ENCODE peak calls at places on chromosomes 11 and 22, in eight cellular contexts. A is left ventricle myocardium inferior; Y is tibial nerve; H is colonic mucosa; N is thyroid gland; J is naive thymus-derived CD4-positive, alpha-beta T cell; L is aorta; V is stomach. O is an unnamed sample. For H3K4me1 and H3K27me3, the result is how much of the 10 kb centered on the place peaks cover.

GRCh38 chr11:128695539-128696221 is 1.8 kb downstream of the FLI1 start:
- DNase-seq in N (no peak), J (peak), A (no peak), V (no peak), H (no peak), L (no peak), Y (peak), O (peak)

GRCh38 chr22:49370841-49371301 is 456.8 kb downstream of the BRD1 start:
- DNase-seq in A (no peak), V (peak), Y (no peak), H (peak), L (peak), J (no peak), N (no peak), O (no peak)

GRCh38 chr11:68312117-68312779 is at the start of gene LRP5:
- DNase-seq in L (no peak), V (no peak), N (peak), Y (no peak), J (no peak), A (peak), H (no peak), O (peak)

GRCh38 chr11:69301491-69302401 is 7.8 kb downstream of the MYEOV start:
- DNase-seq in N (peak), A (no peak), H (peak), Y (no peak), L (peak), V (peak), J (no peak), O (no peak)

GRCh38 chr11:67633758-67634365 is 4.1 kb upstream of the NUDT8 start:
- DNase-seq in Y (no peak), N (no peak), V (no peak), H (peak), L (peak), A (no peak), J (no peak), O (peak)

GRCh38 chr22:39800790-39801540 is 92.6 kb downstream of the ENTHD1 start:
- DNase-seq in L (no peak), J (no peak), N (no peak), A (no peak), V (no peak), Y (no peak), H (no peak), O (no peak)

GRCh38 chr11:113176971-113177370 is 137.4 kb upstream of the TTC12 start:
- DNase-seq in V (no peak), J (no peak), A (no peak), Y (no peak), H (no peak), L (no peak), N (no peak), O (no peak)

GRCh38 chr11:79094601-79095000 is 346.2 kb downstream of the TENM4 start:
- DNase-seq in N (no peak), L (peak), A (no peak), V (no peak), J (no peak), Y (no peak), H (no peak), O (no peak)

GRCh38 chr22:30221121-30221992 is 25.2 kb downstream of the LIF start:
- DNase-seq in J (peak), N (no peak), V (no peak), Y (no peak), A (no peak), H (no peak), L (no peak), O (no peak)

GRCh38 chr11:6647282-6647679 is 8.3 kb downstream of the DCHS1 start:
- DNase-seq in V (no peak), J (no peak), N (no peak), H (peak), Y (no peak), L (no peak), A (peak), O (peak)

GRCh38 chr11:6647836-6648235 is 7.8 kb downstream of the DCHS1 start:
- DNase-seq in N (no peak), H (no peak), A (no peak), Y (no peak), L (no peak), V (no peak), J (no peak), O (no peak)

GRCh38 chr11:6648505-6648904 is 7.1 kb downstream of the DCHS1 start:
- DNase-seq in N (no peak), A (no peak), H (no peak), L (no peak), J (no peak), Y (no peak), V (no peak), O (peak)

GRCh38 chr11:6646631-6647281 is 8.9 kb downstream of the DCHS1 start:
- DNase-seq in L (no peak), V (no peak), J (peak), Y (peak), A (peak), N (no peak), H (peak), O (peak)

GRCh38 chr11:6646040-6646439 is 9.6 kb downstream of the DCHS1 start:
- DNase-seq in L (no peak), J (no peak), N (no peak), H (no peak), V (no peak), A (peak), Y (peak), O (peak)
- H3K4me1 ChIP-seq in L (under half), J (under half), N (under half), H (under half), V (under half), A (half or more), Y (under half), O (under half)

DNA sequence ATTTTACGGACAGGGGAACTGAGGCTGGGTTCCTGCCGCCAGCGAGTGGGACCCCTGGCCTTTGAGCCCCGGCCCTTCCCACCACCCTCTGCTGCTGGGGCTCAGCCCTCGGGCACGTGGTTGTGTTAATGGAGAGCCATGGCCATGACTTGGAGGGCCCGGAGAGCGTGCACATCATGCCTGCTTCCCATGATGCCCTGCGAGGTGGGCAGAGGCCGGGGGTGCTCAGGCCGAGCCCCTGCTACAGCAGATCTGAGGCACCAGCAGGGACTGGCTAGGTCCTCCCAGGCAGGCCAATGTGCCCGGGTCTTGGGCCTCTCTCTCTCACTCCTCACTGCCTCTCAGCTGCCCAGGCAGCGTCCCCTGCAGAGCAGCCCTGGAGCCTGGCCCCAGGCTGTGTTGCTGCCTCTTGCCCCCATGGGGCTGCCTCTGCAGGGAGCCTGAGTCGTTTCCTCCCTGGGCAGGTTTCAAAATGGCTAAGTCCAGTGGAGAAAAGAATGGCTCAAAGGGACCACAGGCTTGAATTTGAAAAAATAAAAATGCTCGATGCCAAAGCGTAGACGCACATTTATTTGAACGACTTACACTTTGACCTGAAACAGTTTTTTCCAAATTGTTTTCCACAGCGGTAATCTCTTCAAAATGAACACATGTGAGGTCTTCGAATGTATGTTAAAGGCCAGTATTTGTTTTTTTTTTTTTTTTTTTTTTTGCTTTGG is 72.6 kb upstream of the CLDN5 start:
- DNase-seq in A (no peak), H (no peak), V (no peak), L (no peak), J (peak), N (no peak), Y (no peak), O (no peak)
- H3K27ac ChIP-seq in A (no peak), H (no peak), V (no peak), L (no peak), J (peak), N (no peak), Y (no peak), O (no peak)

GRCh38 chr22:44580176-44580575 is 82.1 kb upstream of the RTL6 start:
- DNase-seq in A (no peak), J (no peak), H (no peak), L (peak), V (no peak), Y (no peak), N (no peak), O (no peak)

GRCh38 chr22:44578516-44579230 is 80.6 kb upstream of the RTL6 start:
- DNase-seq in Y (no peak), L (peak), H (no peak), J (no peak), A (no peak), N (no peak), V (no peak), O (no peak)

GRCh38 chr22:44582016-44582415 is 84.0 kb upstream of the RTL6 start:
- DNase-seq in A (no peak), J (no peak), L (peak), V (no peak), N (no peak), H (no peak), Y (no peak), O (no peak)

GRCh38 chr22:44583076-44583760 is 85.2 kb upstream of the RTL6 start:
- DNase-seq in J (no peak), A (peak), L (peak), Y (no peak), H (no peak), N (no peak), V (no peak), O (no peak)

DNA sequence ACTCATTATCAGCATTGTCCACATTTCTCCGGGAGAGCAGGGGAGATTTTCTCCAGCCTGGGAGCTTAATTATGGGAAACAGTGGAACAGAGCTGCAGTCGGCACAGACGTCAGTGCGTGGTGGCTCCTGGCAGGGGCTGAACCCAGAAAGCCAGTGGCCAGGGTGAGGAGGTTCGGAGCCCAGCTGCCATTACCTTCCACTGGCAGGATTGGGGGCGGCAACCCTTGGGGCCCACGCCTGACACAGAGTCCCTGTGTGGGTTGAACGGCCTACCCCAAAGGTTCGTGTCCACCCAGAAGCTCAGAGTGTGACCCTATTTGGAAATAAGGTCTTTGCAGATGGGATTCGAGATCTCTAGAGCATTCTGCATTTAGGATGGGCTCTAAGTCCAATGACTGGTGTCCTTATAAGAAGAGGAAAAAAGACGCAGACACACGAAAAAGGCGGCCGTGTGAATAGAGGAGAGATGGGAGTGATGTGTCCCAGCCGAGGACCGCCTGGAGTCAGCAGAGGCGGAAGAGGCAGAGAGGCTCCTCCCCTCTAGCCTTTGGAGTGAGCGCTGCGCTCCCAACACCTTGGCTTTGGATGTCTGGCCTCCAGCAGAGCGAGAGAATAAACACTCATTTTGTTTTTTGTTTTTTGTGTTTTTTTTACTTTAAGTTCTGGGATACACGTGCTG is 82.9 kb upstream of the RTL6 start:
- DNase-seq in H (no peak), A (no peak), V (no peak), J (no peak), L (peak), Y (no peak), N (no peak), O (peak)
- H3K27me3 ChIP-seq in H (under half), A (under half), V (under half), J (under half), L (under half), Y (under half), N (under half), O (under half)

GRCh38 chr11:7518811-7519562 is 5.2 kb downstream of the PPFIBP2 start:
- DNase-seq in H (no peak), A (no peak), N (no peak), Y (no peak), L (no peak), V (no peak), J (no peak), O (no peak)
- H3K4me1 ChIP-seq in H (under half), A (under half), N (under half), Y (under half), L (under half), V (under half), J (half or more), O (under half)

GRCh38 chr11:74583024-74583624 is 9.3 kb upstream of the POLD3 start:
- DNase-seq in A (no peak), J (no peak), H (no peak), Y (no peak), V (no peak), L (no peak), N (no peak), O (no peak)
- H3K27ac ChIP-seq in A (no peak), J (no peak), H (peak), Y (no peak), V (no peak), L (no peak), N (no peak), O (no peak)

GRCh38 chr11:17724020-17724908 is 4.9 kb downstream of the MYOD1 start:
- DNase-seq in N (no peak), V (no peak), A (no peak), H (no peak), Y (no peak), J (no peak), L (no peak), O (no peak)

GRCh38 chr11:17721242-17721999 is 2.0 kb downstream of the MYOD1 start:
- DNase-seq in L (peak), Y (no peak), V (no peak), H (no peak), A (no peak), J (no peak), N (no peak), O (no peak)

GRCh38 chr11:17720796-17721171 is 1.4 kb downstream of the MYOD1 start:
- DNase-seq in J (no peak), H (no peak), L (no peak), V (no peak), N (no peak), Y (no peak), A (no peak), O (no peak)

GRCh38 chr11:17719940-17720795 is 797 bp downstream of the MYOD1 start:
- DNase-seq in V (no peak), J (no peak), L (no peak), H (no peak), Y (no peak), N (no peak), A (no peak), O (no peak)

DNA sequence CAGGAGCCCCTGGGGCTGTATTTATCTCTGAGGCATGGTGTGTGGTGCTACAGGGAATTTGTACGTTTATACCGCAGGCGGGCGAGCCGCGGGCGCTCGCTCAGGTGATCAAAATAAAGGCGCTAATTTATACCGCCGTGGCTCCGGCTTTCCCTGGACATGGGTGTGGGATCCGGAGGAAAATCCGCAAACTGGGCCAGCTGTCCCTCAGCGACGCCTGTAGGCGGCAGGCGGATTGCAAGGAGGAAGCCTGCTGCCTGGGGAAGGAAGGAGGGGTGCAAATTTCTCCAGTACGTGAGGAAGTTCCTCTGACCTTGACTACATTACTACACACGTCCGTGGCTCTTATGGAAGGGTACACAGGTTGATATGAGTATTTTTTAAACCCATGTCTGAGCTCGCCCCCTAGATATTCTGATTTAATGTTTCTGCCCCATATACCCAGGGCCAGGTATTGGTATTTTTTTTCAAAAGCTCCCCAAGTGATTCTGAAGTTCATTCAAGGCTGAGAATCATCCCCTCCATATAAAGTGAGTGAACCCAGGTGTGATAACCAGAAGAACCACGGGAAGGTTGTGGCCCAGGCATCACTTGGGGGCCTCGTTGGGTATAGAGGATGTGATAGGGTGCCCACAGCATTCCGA is 2.8 kb downstream of the MYOD1 start:
- DNase-seq in H (no peak), V (no peak), J (no peak), N (no peak), Y (no peak), L (no peak), A (no peak), O (no peak)
- H3K27me3 ChIP-seq in H (under half), V (under half), J (under half), N (under half), Y (under half), L (under half), A (half or more), O (under half)

DNA sequence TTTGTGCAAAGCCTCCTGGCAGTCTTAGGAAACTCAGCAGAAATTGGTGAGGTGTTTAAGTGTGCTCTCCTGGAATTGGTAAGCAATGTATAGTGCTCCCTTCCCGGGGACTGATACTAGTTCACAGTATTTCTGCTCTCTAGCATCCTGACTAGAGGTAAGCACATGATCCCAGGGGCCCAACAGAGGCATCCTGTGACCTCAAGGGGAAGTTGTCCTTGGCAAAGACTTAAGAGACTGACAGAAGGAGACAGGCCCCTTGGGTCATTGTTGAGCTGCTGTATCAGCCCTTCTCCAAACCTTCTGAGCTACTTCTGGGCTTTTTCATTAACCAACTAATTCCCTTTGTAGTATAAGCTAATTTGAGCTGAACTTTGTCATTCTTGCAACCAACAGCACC is 4.4 kb upstream of the TBC1D22A start:
- DNase-seq in J (no peak), Y (no peak), H (no peak), A (no peak), L (no peak), N (no peak), V (no peak), O (no peak)
- H3K4me1 ChIP-seq in J (under half), Y (under half), H (under half), A (half or more), L (under half), N (under half), V (under half), O (under half)

GRCh38 chr11:60912851-60913550 is 957 bp upstream of the TMEM109 start:
- DNase-seq in N (peak), A (no peak), Y (no peak), H (no peak), V (peak), J (no peak), L (peak), O (peak)
- H3K27ac ChIP-seq in N (peak), A (peak), Y (peak), H (peak), V (peak), J (peak), L (peak), O (peak)